ENCODE peak calls at places on chromosomes 4 and X, in ten cellular contexts. X is HCT116; Z is K562; L is A549; J is upper lobe of left lung; Q is GM23338; P is heart right ventricle; F is naive thymus-derived CD4-positive, alpha-beta T cell; R is DND-41; H is aorta. M is an unnamed sample.

GRCh38 chr4:23822181-23822580 is 67.7 kb downstream of the PPARGC1A start:
- ATAC-seq in F (no peak), X (no peak), R (no peak), H (no peak), L (no peak), Z (no peak), J (no peak), P (no peak), Q (no peak), M (no peak)

GRCh38 chrX:68699960-68700746 is 52.7 kb downstream of the STARD8 start:
- ATAC-seq in L (no peak), Z (peak; percentile 74), Q (no peak), X (no peak), R (no peak), P (no peak), F (peak; percentile 78), H (no peak), J (no peak), M (no peak)

GRCh38 chr4:38819569-38819968 is 15.0 kb upstream of the TLR1 start:
- ATAC-seq in Z (no peak), X (no peak), Q (no peak), H (no peak), J (no peak), P (no peak), R (no peak), F (peak; percentile 38), L (no peak), M (no peak)

GRCh38 chrX:153813161-153813560 is 17.2 kb downstream of the PDZD4 start:
- ATAC-seq in Q (no peak), L (no peak), P (no peak), J (no peak), F (no peak), X (no peak), Z (no peak), R (no peak), H (no peak), M (no peak)

GRCh38 chr4:2942532-2943363 is 20.5 kb downstream of the NOP14 start:
- ATAC-seq in J (peak; percentile 56), R (peak; percentile 17), L (peak; percentile 10), P (no peak), F (peak; percentile 48), Z (no peak), X (no peak), H (no peak), Q (peak; percentile 16), M (no peak)

GRCh38 chrX:2819345-2820130 is 9.2 kb upstream of the GYG2 start:
- ATAC-seq in R (no peak), H (no peak), X (peak; percentile 75), Z (peak; percentile 90), L (peak; percentile 85), F (no peak), Q (no peak), J (no peak), P (no peak), M (no peak)

GRCh38 chr4:128979934-128980333 is 113.4 kb downstream of the SCLT1 start:
- ATAC-seq in X (no peak), P (no peak), R (no peak), H (no peak), J (no peak), L (peak; percentile 55), Z (no peak), F (no peak), Q (no peak), M (no peak)

GRCh38 chrX:39752820-39753219 is 344.9 kb downstream of the BCOR start:
- ATAC-seq in L (no peak), R (no peak), Z (no peak), F (no peak), X (no peak), P (no peak), J (no peak), Q (no peak), H (no peak), M (no peak)

GRCh38 chr4:105605493-105605892 is 53.1 kb downstream of the ARHGEF38 start:
- ATAC-seq in J (no peak), H (no peak), Z (no peak), Q (no peak), F (no peak), R (no peak), L (no peak), X (no peak), P (no peak), M (no peak)

GRCh38 chr4:70583952-70584834 is 7.9 kb upstream of the AMBN start:
- ATAC-seq in H (no peak), F (no peak), X (peak; percentile 87), Q (no peak), L (no peak), J (no peak), R (no peak), Z (no peak), P (no peak), M (no peak)

GRCh38 chrX:109635151-109635550 is 10.2 kb upstream of the KCNE5 start:
- ATAC-seq in X (peak; percentile 57), R (peak; percentile 39), Z (peak; percentile 85), H (no peak), F (no peak), J (no peak), P (no peak), L (peak; percentile 79), Q (peak; percentile 55), M (no peak)

GRCh38 chr4:173937871-173938270 is 345.6 kb downstream of the FBXO8 start:
- ATAC-seq in F (no peak), P (no peak), H (no peak), L (no peak), J (no peak), Q (no peak), Z (no peak), R (no peak), X (no peak), M (no peak)

GRCh38 chr4:173940146-173940545 is 343.3 kb downstream of the FBXO8 start:
- ATAC-seq in Q (no peak), Z (no peak), J (no peak), X (no peak), F (no peak), P (no peak), H (no peak), R (no peak), L (no peak), M (peak; percentile 29)

GRCh38 chr4:173943547-173943946 is 339.9 kb downstream of the FBXO8 start:
- ATAC-seq in X (no peak), Q (no peak), H (no peak), Z (no peak), L (no peak), P (no peak), J (no peak), R (no peak), F (peak; percentile 56), M (no peak)
- H3K4me1 ChIP-seq in X (no peaks in the 10 kb centered on the region), Q (no peaks in the 10 kb centered on the region), H (no peaks in the 10 kb centered on the region), Z (no peaks in the 10 kb centered on the region), L (no peaks in the 10 kb centered on the region), P (no peaks in the 10 kb centered on the region), J (no peaks in the 10 kb centered on the region), R (no peaks in the 10 kb centered on the region), F (no peaks in the 10 kb centered on the region), M (no peaks in the 10 kb centered on the region)

GRCh38 chr4:5708829-5709680 is 696 bp upstream of the EVC2 start:
- ATAC-seq in X (no peak), Z (no peak), F (no peak), R (no peak), H (no peak), Q (peak; percentile 4), J (no peak), L (no peak), P (peak; percentile 8), M (peak; percentile 17)
- H3K4me1 ChIP-seq in X (no peaks in the 10 kb centered on the region), Z (no peaks in the 10 kb centered on the region), F (no peaks in the 10 kb centered on the region), R (no peaks in the 10 kb centered on the region), H (peaks cover 6% of the 10 kb centered on the region), Q (peaks cover 8% of the 10 kb centered on the region), J (peaks cover 18% of the 10 kb centered on the region), L (peaks cover 38% of the 10 kb centered on the region), P (peaks cover 26% of the 10 kb centered on the region), M (peaks cover 21% of the 10 kb centered on the region)

GRCh38 chr4:76197001-76197743 is 16.5 kb downstream of the SCARB2 start:
- ATAC-seq in H (no peak), Q (no peak), P (no peak), L (no peak), X (no peak), F (no peak), R (no peak), J (no peak), Z (no peak), M (no peak)

GRCh38 chr4:76199664-76200211 is 13.9 kb downstream of the SCARB2 start:
- ATAC-seq in Q (peak; percentile 93), H (no peak), J (no peak), X (no peak), F (peak; percentile 54), R (peak; percentile 51), Z (peak; percentile 21), L (no peak), P (peak; percentile 32), M (no peak)

GRCh38 chr4:76195326-76195725 is 18.3 kb downstream of the SCARB2 start:
- ATAC-seq in X (no peak), H (no peak), F (no peak), J (no peak), L (no peak), Z (no peak), Q (no peak), R (no peak), P (no peak), M (no peak)

GRCh38 chr4:76198411-76199237 is 15.0 kb downstream of the SCARB2 start:
- ATAC-seq in L (peak; percentile 45), Q (peak; percentile 43), Z (peak; percentile 81), F (peak; percentile 67), R (peak; percentile 46), P (peak; percentile 78), X (no peak), J (peak; percentile 77), H (peak; percentile 61), M (peak; percentile 54)

DNA sequence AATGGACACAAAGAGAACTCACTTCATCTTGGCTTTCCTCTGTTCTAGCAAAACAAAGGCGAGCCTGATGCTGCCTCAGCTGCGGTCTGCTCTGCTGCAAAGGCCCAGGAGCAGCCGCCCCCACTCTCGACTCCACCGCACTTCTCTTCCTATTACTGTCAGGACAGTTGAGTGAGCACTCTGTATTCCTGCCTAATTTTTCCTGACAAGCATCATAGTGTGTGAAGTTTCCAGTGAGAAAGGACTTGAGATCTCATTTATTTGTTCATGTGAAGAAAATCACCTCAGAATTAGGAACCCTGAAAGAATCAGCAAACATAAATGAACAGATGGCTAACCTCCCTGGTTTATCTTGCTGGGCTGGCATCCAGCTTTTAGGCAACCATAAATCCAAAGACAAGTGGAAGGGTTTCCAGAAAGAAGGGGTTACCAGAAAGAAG is 15.6 kb downstream of the SCARB2 start:
- ATAC-seq in F (peak; percentile 45), X (no peak), J (peak; percentile 44), R (no peak), H (peak; percentile 61), L (no peak), Z (peak; percentile 66), Q (peak; percentile 64), P (peak; percentile 84), M (peak; percentile 26)
- H3K4me1 ChIP-seq in F (no peaks in the 10 kb centered on the region), X (peaks cover 20% of the 10 kb centered on the region), J (peaks cover 87% of the 10 kb centered on the region), R (peaks cover 14% of the 10 kb centered on the region), H (peaks cover 9% of the 10 kb centered on the region), L (peaks cover 43% of the 10 kb centered on the region), Z (peaks cover 21% of the 10 kb centered on the region), Q (peaks cover 11% of the 10 kb centered on the region), P (peaks cover 97% of the 10 kb centered on the region), M (peaks cover 29% of the 10 kb centered on the region)

DNA sequence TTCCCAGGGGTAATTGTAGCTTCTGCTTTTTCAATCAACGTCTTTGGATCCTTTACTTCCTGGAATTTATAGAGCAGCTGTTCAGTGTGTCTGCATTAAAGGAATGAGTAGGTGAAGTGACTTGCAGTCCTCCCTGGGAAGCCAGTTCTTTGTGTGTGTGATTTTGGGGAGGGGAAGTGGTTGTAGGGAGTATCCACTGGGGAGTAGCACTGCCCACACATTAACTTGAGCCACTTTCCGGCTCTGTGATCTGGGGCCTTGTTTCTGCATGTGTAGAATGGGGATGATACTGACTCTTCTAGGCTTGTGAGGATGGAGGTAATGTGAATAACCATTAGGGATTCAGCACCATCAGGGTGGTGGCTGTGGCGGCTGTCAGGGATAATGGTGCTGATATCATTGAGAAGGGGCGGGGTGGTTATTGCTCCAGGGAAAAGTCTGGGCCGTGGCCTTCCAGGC is 54.7 kb downstream of the TMEM131L start:
- ATAC-seq in F (no peak), Q (no peak), X (no peak), J (peak; percentile 35), Z (peak; percentile 60), R (peak; percentile 2), L (no peak), P (no peak), H (no peak), M (no peak)
- H3K4me1 ChIP-seq in F (peaks cover 71% of the 10 kb centered on the region), Q (peaks cover 44% of the 10 kb centered on the region), X (no peaks in the 10 kb centered on the region), J (peaks cover 22% of the 10 kb centered on the region), Z (peaks cover 47% of the 10 kb centered on the region), R (peaks cover 100% of the 10 kb centered on the region), L (peaks cover 10% of the 10 kb centered on the region), P (peaks cover 86% of the 10 kb centered on the region), H (peaks cover 19% of the 10 kb centered on the region), M (peaks cover 60% of the 10 kb centered on the region)